ENCODE peak calls at places on chromosomes 7 and 10, in five cellular contexts. M is A549, H is endothelial cell of umbilical vein, W is PC-9, E is ovary. T is an unnamed sample.

GRCh38 chr10:56679578-56679977 is 318.5 kb upstream of the ZWINT start:
- DNase-seq in M (no peak), H (no peak), W (no peak), E (no peak), T (no peak)

GRCh38 chr10:77392851-77393250 is 244.8 kb downstream of the KCNMA1 start:
- DNase-seq in M (peak), H (peak), W (peak), E (no peak), T (peak)

GRCh38 chr10:16887565-16887964 is 70.3 kb upstream of the RSU1 start:
- DNase-seq in M (no peak), H (peak), W (no peak), E (no peak), T (no peak)

GRCh38 chr10:48491422-48492139 is 113.3 kb downstream of the ARHGAP22 start:
- DNase-seq in M (no peak), H (no peak), W (no peak), E (no peak), T (no peak)

GRCh38 chr7:84637568-84638338 is 443.2 kb upstream of the SEMA3A start:
- DNase-seq in M (no peak), H (peak), W (peak), E (no peak), T (no peak)

GRCh38 chr7:129906700-129907099 is 46.1 kb downstream of the UBE2H start:
- DNase-seq in M (peak), H (peak), W (no peak), E (no peak), T (no peak)

GRCh38 chr7:116305485-116306408 is 95.4 kb downstream of the TES start:
- DNase-seq in M (peak), H (no peak), W (no peak), E (no peak), T (no peak)

GRCh38 chr10:24866615-24867583 is 85.5 kb downstream of the PRTFDC1 start:
- DNase-seq in M (peak), H (peak), W (no peak), E (peak), T (no peak)

GRCh38 chr7:464712-465461 is 54.8 kb downstream of the PDGFA start:
- DNase-seq in M (no peak), H (peak), W (no peak), E (peak), T (no peak)

GRCh38 chr10:23110722-23111660 is 15.6 kb downstream of the MSRB2 start:
- DNase-seq in M (no peak), H (no peak), W (no peak), E (no peak), T (no peak)

GRCh38 chr7:46682841-46683624 is 762.0 kb upstream of the IGFBP3 start:
- DNase-seq in M (no peak), H (no peak), W (no peak), E (no peak), T (no peak)

GRCh38 chr10:83539528-83540308 is 599.6 kb upstream of the GHITM start:
- DNase-seq in M (no peak), H (no peak), W (no peak), E (peak), T (no peak)

GRCh38 chr10:129501652-129502436 is 34.8 kb downstream of the MGMT start:
- DNase-seq in M (no peak), H (no peak), W (no peak), E (no peak), T (peak)

GRCh38 chr7:6346581-6346980 is 74.2 kb upstream of the CYTH3 start:
- DNase-seq in M (no peak), H (no peak), W (no peak), E (no peak), T (no peak)

GRCh38 chr10:78381072-78381471 is 347.4 kb downstream of the RPS24 start:
- DNase-seq in M (peak), H (no peak), W (no peak), E (no peak), T (no peak)

GRCh38 chr10:100825946-100826660 is 80.7 kb downstream of the PAX2 start:
- DNase-seq in M (no peak), H (no peak), W (no peak), E (no peak), T (no peak)

GRCh38 chr10:21517134-21517982 is 8.1 kb downstream of the SKIDA1 start:
- DNase-seq in M (peak), H (peak), W (peak), E (peak), T (peak)

GRCh38 chr7:36441344-36442022 is 51.8 kb downstream of the ANLN start:
- DNase-seq in M (no peak), H (no peak), W (no peak), E (no peak), T (no peak)

GRCh38 chr7:21128418-21128817 is 299.5 kb upstream of the SP4 start:
- DNase-seq in M (no peak), H (peak), W (peak), E (no peak), T (peak)

GRCh38 chr7:74483402-74484336 is 30.0 kb downstream of the GTF2IRD1 start:
- DNase-seq in M (no peak), H (no peak), W (peak), E (no peak), T (no peak)

GRCh38 chr10:60134548-60134947 is 228.2 kb upstream of the CCDC6 start:
- DNase-seq in M (no peak), H (no peak), W (no peak), E (no peak), T (no peak)

GRCh38 chr7:107002131-107002803 is 42.2 kb upstream of the PRKAR2B start:
- DNase-seq in M (no peak), H (no peak), W (no peak), E (no peak), T (no peak)

GRCh38 chr7:129831424-129832058 is 121.2 kb downstream of the UBE2H start:
- DNase-seq in M (peak), H (peak), W (peak), E (no peak), T (no peak)

GRCh38 chr10:78692071-78692470 is 376.7 kb upstream of the ZMIZ1 start:
- DNase-seq in M (no peak), H (no peak), W (no peak), E (no peak), T (no peak)

GRCh38 chr10:69335063-69335587 is 56.8 kb downstream of the HK1 start:
- DNase-seq in M (no peak), H (peak), W (no peak), E (peak), T (no peak)

GRCh38 chr7:30613366-30614325 is 19.0 kb downstream of the GARS1 start:
- DNase-seq in M (no peak), H (peak), W (no peak), E (no peak), T (no peak)

GRCh38 chr10:93393231-93393630 is 88.9 kb downstream of the MYOF start:
- DNase-seq in M (no peak), H (no peak), W (no peak), E (no peak), T (no peak)

GRCh38 chr7:116777613-116778380 is 84.6 kb upstream of the CAPZA2 start:
- DNase-seq in M (no peak), H (peak), W (peak), E (no peak), T (no peak)

GRCh38 chr7:155713382-155713781 is 68.9 kb downstream of the RBM33 start:
- DNase-seq in M (no peak), H (no peak), W (no peak), E (no peak), T (no peak)

GRCh38 chr10:33229252-33229943 is 105.1 kb downstream of the NRP1 start:
- DNase-seq in M (no peak), H (peak), W (peak), E (no peak), T (no peak)

GRCh38 chr10:8035641-8036520 is 18.6 kb upstream of the GATA3 start:
- DNase-seq in M (no peak), H (no peak), W (no peak), E (no peak), T (no peak)

GRCh38 chr10:93267521-93267920 is 193.8 kb downstream of the CYP26A1 start:
- DNase-seq in M (no peak), H (no peak), W (no peak), E (no peak), T (no peak)

GRCh38 chr7:26278769-26279168 is 12.9 kb upstream of the SNX10 start:
- DNase-seq in M (peak), H (no peak), W (peak), E (no peak), T (no peak)

GRCh38 chr7:77293046-77293445 is 93.4 kb upstream of the FGL2 start:
- DNase-seq in M (no peak), H (no peak), W (no peak), E (no peak), T (no peak)

GRCh38 chr7:158581440-158582088 is 6.1 kb downstream of the PTPRN2 start:
- DNase-seq in M (no peak), H (no peak), W (peak), E (no peak), T (no peak)

GRCh38 chr7:81459485-81459884 is 310.4 kb downstream of the HGF start:
- DNase-seq in M (no peak), H (no peak), W (no peak), E (no peak), T (no peak)

GRCh38 chr10:101043356-101043707 is 12.3 kb downstream of the SFXN3 start:
- DNase-seq in M (no peak), H (no peak), W (no peak), E (no peak), T (no peak)

GRCh38 chr7:8724080-8724718 is 290.8 kb downstream of the NXPH1 start:
- DNase-seq in M (peak), H (no peak), W (no peak), E (no peak), T (peak)

GRCh38 chr10:18607503-18607902 is 43.9 kb downstream of the NSUN6 start:
- DNase-seq in M (peak), H (peak), W (peak), E (no peak), T (no peak)

GRCh38 chr10:124792998-124793352 is 1.3 kb upstream of the EEF1AKMT2 start:
- DNase-seq in M (no peak), H (no peak), W (no peak), E (no peak), T (no peak)

GRCh38 chr10:124791378-124792348 is at the start of gene EEF1AKMT2:
- DNase-seq in M (peak), H (peak), W (peak), E (peak), T (peak)
- TF ChIP-seq CTCF in M (peak), H (no peak), W (peak), E (peak), T (peak)

DNA sequence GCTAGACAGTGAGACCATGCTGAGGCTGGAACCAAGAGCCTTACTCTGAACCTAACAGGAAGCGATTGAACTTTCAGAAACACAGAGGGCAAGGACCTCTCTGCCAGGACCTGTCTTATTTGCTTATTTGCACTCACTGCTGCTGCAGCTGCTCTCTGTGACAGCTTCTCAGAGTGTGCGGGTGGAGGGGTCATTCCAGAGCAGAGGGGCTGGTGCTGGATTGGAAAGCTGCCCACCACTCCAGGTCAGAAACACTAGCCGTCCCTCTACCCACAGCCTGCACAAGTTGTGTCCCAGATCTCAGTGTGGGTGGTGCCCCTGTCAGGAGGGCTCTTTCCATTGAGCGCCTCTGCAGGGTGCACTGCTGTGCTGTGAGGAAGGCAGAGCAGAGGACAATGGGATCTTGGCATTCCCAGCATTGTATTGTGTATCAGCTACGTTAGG is 126.2 kb downstream of the CCNY start:
- DNase-seq in M (no peak), H (no peak), W (no peak), E (no peak), T (no peak)
- H3K4me3 ChIP-seq in M (no peak), H (no peak), W (no peak), E (no peak), T (no peak)

GRCh38 chr7:149872419-149873073 is 1.2 kb upstream of the ATP6V0E2 start:
- DNase-seq in M (peak), H (peak), W (peak), E (peak), T (peak)
- TF ChIP-seq CTCF in M (no peak), H (peak), W (no peak), E (no peak), T (peak)

DNA sequence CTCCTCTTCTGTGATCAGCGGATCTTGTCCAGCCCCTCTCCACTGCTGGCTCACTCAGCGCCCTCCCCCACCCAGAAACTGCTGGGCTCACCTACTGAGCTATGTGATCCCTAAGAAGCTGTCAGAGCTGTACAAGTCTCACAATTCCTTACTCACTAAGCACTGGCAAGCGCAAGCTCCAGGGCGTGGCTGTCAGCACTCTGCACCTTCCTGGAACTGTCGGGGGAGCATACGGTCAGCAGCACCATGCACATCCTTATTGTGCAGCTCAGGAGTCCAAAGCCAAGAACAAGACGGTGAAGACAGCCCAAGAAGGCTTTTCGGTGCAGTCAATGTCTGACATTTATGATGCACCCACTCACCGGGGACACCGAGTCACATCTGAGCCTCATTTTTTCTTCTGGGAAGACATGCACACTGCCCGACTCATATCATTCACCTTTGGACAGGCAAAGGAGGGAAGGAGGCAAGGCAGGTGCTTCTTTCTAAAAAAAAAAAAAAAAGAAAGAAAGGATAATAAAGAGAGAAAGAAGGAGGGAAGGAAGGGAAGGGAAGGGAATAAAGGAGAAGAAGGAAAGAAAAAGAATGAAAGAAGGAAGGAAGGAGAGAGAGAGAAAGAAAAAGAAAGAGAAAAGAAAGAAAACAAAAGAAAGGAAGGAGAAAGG is 56.3 kb downstream of the ASB13 start:
- DNase-seq in M (peak), H (no peak), W (peak), E (no peak), T (no peak)
- H3K4me3 ChIP-seq in M (peak), H (no peak), W (peak), E (no peak), T (no peak)

DNA sequence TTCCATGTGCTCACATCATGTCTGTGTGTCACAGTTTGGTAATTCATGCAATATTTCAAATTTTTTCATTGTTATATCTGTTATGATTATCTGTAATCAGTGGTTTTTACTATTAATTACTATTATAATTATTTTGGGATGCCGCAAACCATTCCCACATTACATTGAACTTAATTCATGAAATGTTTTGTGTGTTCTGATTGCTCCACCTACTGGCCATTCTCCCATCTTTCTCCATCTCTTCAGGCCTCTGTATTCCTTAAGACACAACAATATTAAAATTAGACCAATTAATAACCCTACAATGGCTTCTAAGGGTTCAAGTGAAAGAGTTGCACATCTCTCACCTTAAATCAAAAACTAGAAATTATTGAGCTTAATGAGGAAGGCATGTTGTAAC is 398.5 kb downstream of the PCDH15 start:
- DNase-seq in M (no peak), H (peak), W (no peak), E (no peak), T (peak)
- TF ChIP-seq CTCF in M (peak), H (peak), W (peak), E (no peak), T (peak)

DNA sequence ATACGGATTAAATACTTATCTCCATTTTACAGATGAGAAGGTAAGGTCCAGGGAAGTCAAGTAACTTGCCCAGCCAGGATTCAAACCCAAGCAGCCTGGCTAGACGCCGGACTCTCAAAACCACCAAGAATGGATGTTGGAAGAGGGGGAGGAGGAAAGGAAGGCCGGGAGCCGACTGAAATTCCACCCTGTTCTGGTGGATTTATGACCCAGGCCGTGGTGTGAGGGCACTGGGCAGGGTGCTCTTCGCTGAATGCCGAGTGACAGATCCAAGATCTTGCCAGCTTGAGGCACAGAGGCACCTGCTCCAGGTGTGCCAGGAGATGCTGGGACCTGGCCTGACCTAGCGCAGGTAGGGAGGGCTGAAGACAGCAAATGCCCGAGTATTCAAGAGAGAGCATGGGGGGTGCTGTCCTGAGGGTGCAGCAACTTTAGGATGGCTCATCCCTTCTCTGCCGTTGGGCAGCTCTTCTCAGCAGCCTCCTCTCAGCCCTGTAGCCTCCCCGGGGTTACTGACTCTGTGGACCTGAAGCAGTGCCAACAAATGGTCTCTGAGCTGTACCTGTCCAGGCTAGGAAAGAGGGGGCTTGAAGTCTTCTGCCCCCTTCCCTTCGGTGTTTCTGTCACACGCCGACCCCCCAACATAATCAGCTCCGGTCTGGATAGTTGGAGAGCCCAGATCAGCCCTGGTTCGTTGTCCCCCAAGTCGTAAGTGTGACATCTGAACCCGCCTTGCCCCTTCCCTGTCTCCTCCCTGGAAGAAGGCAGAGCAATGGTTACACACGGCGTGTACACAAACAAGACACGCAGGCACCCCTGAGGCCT is 713 bp downstream of the LOXL4 start:
- DNase-seq in M (no peak), H (no peak), W (no peak), E (peak), T (no peak)
- H3K4me3 ChIP-seq in M (peak), H (no peak), W (peak), E (peak), T (no peak)

GRCh38 chr10:103053659-103054581 is 135.8 kb downstream of the CNNM2 start:
- DNase-seq in M (peak), H (peak), W (no peak), E (peak), T (no peak)
- TF ChIP-seq CTCF in M (peak), H (peak), W (no peak), E (peak), T (peak)